ENCODE peak calls at places on chromosomes 4 and X, in nine cellular contexts. One of them, this sample, is unnamed.

GRCh38 chr4:31917334-31917733 is 1197.2 kb downstream of the PCDH7 start:
- DNase-seq in WTC11: no peak
- DNase-seq in neural progenitor cell: no peak
- DNase-seq in fibroblast of lung: no peak
- DNase-seq in neural crest cell: no peak
- DNase-seq in HepG2: no peak
- DNase-seq in fibroblast of mammary gland: no peak
- DNase-seq in lower lobe of right lung: no peak
- DNase-seq in fibroblast of pulmonary artery: no peak
- DNase-seq in this sample: no peak

GRCh38 chr4:37760840-37761239 is 65.6 kb upstream of the PGM2 start:
- DNase-seq in lower lobe of right lung: no peak
- DNase-seq in neural crest cell: no peak
- DNase-seq in neural progenitor cell: no peak
- DNase-seq in HepG2: no peak
- DNase-seq in WTC11: no peak
- DNase-seq in fibroblast of mammary gland: no peak
- DNase-seq in fibroblast of pulmonary artery: peak; percentile 33
- DNase-seq in fibroblast of lung: no peak
- DNase-seq in this sample: no peak

GRCh38 chr4:47490550-47490949 is 5.5 kb downstream of the ATP10D start:
- DNase-seq in neural progenitor cell: peak; percentile 50
- DNase-seq in fibroblast of lung: peak; percentile 35
- DNase-seq in neural crest cell: no peak
- DNase-seq in lower lobe of right lung: no peak
- DNase-seq in WTC11: no peak
- DNase-seq in fibroblast of pulmonary artery: peak; percentile 63
- DNase-seq in HepG2: peak; percentile 21
- DNase-seq in fibroblast of mammary gland: peak; percentile 59
- DNase-seq in this sample: no peak

GRCh38 chrX:102867254-102867653 is 69.8 kb upstream of the RAB40AL start:
- DNase-seq in neural progenitor cell: no peak
- DNase-seq in neural crest cell: no peak
- DNase-seq in fibroblast of lung: no peak
- DNase-seq in HepG2: no peak
- DNase-seq in fibroblast of mammary gland: no peak
- DNase-seq in lower lobe of right lung: no peak
- DNase-seq in fibroblast of pulmonary artery: no peak
- DNase-seq in WTC11: no peak
- DNase-seq in this sample: no peak

GRCh38 chr4:177446571-177446970 is 4.3 kb upstream of the AGA start:
- DNase-seq in neural progenitor cell: peak; percentile 10
- DNase-seq in fibroblast of pulmonary artery: no peak
- DNase-seq in fibroblast of lung: no peak
- DNase-seq in HepG2: no peak
- DNase-seq in WTC11: no peak
- DNase-seq in lower lobe of right lung: no peak
- DNase-seq in fibroblast of mammary gland: no peak
- DNase-seq in neural crest cell: no peak
- DNase-seq in this sample: no peak

GRCh38 chrX:140701480-140701879 is 8.1 kb upstream of the LINC00632 start:
- DNase-seq in WTC11: no peak
- DNase-seq in neural crest cell: no peak
- DNase-seq in HepG2: no peak
- DNase-seq in fibroblast of pulmonary artery: peak; percentile 62
- DNase-seq in fibroblast of mammary gland: peak; percentile 18
- DNase-seq in fibroblast of lung: peak; percentile 64
- DNase-seq in lower lobe of right lung: no peak
- DNase-seq in neural progenitor cell: no peak
- DNase-seq in this sample: no peak

GRCh38 chr4:81541546-81541945 is 69.8 kb upstream of the RASGEF1B start:
- DNase-seq in neural progenitor cell: no peak
- DNase-seq in WTC11: no peak
- DNase-seq in fibroblast of lung: no peak
- DNase-seq in neural crest cell: no peak
- DNase-seq in fibroblast of pulmonary artery: no peak
- DNase-seq in HepG2: no peak
- DNase-seq in fibroblast of mammary gland: no peak
- DNase-seq in lower lobe of right lung: no peak
- DNase-seq in this sample: no peak

GRCh38 chrX:130347336-130347735 is 7.6 kb downstream of the SLC25A14 start:
- DNase-seq in neural progenitor cell: no peak
- DNase-seq in fibroblast of mammary gland: no peak
- DNase-seq in lower lobe of right lung: no peak
- DNase-seq in WTC11: no peak
- DNase-seq in HepG2: no peak
- DNase-seq in fibroblast of lung: no peak
- DNase-seq in neural crest cell: no peak
- DNase-seq in fibroblast of pulmonary artery: no peak
- DNase-seq in this sample: no peak

GRCh38 chrX:145817666-145818521 is at the start of gene SLITRK2:
- DNase-seq in lower lobe of right lung: no peak
- DNase-seq in fibroblast of pulmonary artery: no peak
- DNase-seq in WTC11: no peak
- DNase-seq in neural progenitor cell: peak; percentile 58
- DNase-seq in fibroblast of lung: peak; percentile 69
- DNase-seq in HepG2: no peak
- DNase-seq in fibroblast of mammary gland: peak; percentile 1
- DNase-seq in neural crest cell: peak; percentile 10
- DNase-seq in this sample: peak; percentile 12

GRCh38 chr4:107034982-107035710 is 967 bp downstream of the DKK2 start:
- DNase-seq in fibroblast of pulmonary artery: no peak
- DNase-seq in fibroblast of mammary gland: peak; percentile 27
- DNase-seq in WTC11: peak; percentile 49
- DNase-seq in fibroblast of lung: peak; percentile 36
- DNase-seq in neural progenitor cell: peak; percentile 72
- DNase-seq in neural crest cell: peak; percentile 23
- DNase-seq in lower lobe of right lung: peak; percentile 44
- DNase-seq in HepG2: no peak
- DNase-seq in this sample: peak; percentile 15
- TF ChIP-seq CTCF in fibroblast of pulmonary artery: no peak
- TF ChIP-seq CTCF in fibroblast of mammary gland: no peak
- TF ChIP-seq CTCF in WTC11: no peak
- TF ChIP-seq CTCF in fibroblast of lung: no peak
- TF ChIP-seq CTCF in neural progenitor cell: no peak
- TF ChIP-seq CTCF in neural crest cell: no peak
- TF ChIP-seq CTCF in lower lobe of right lung: no peak
- TF ChIP-seq CTCF in HepG2: no peak
- TF ChIP-seq CTCF in this sample: no peak

GRCh38 chrX:5971300-5971699 is 257.4 kb downstream of the NLGN4X start:
- DNase-seq in fibroblast of pulmonary artery: no peak
- DNase-seq in neural progenitor cell: no peak
- DNase-seq in fibroblast of mammary gland: peak; percentile 43
- DNase-seq in fibroblast of lung: no peak
- DNase-seq in WTC11: no peak
- DNase-seq in neural crest cell: no peak
- DNase-seq in HepG2: no peak
- DNase-seq in lower lobe of right lung: no peak
- DNase-seq in this sample: no peak

DNA sequence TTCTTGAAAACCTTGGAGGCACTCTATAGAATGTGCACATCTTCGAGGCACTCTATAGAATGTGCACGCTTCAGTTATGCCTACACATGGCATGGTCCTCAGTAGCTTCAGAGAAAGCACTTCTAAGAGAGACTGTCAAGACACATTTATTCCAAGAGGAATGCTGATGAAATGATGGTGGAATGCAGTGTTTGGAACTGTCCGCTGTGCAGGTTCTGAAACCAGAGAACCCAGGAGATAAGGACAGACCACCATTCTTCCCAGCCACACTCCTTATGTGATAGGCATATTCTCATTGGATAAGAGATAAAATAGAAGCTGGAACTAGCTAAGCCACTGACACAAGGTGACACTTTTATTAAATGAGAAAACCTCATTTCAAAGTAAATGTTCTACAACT is 263.3 kb downstream of the NLGN4X start:
- DNase-seq in fibroblast of lung: no peak
- DNase-seq in lower lobe of right lung: no peak
- DNase-seq in fibroblast of pulmonary artery: no peak
- DNase-seq in HepG2: no peak
- DNase-seq in fibroblast of mammary gland: no peak
- DNase-seq in neural progenitor cell: no peak
- DNase-seq in neural crest cell: no peak
- DNase-seq in WTC11: no peak
- DNase-seq in this sample: no peak
- TF ChIP-seq CTCF in fibroblast of lung: no peak
- TF ChIP-seq CTCF in lower lobe of right lung: no peak
- TF ChIP-seq CTCF in fibroblast of pulmonary artery: no peak
- TF ChIP-seq CTCF in HepG2: no peak
- TF ChIP-seq CTCF in fibroblast of mammary gland: no peak
- TF ChIP-seq CTCF in neural progenitor cell: no peak
- TF ChIP-seq CTCF in neural crest cell: no peak
- TF ChIP-seq CTCF in WTC11: no peak
- TF ChIP-seq CTCF in this sample: no peak

GRCh38 chr4:15738877-15739276 is 36.0 kb downstream of the BST1 start:
- DNase-seq in fibroblast of mammary gland: no peak
- DNase-seq in fibroblast of lung: no peak
- DNase-seq in fibroblast of pulmonary artery: no peak
- DNase-seq in HepG2: no peak
- DNase-seq in lower lobe of right lung: no peak
- DNase-seq in neural progenitor cell: no peak
- DNase-seq in neural crest cell: no peak
- DNase-seq in WTC11: no peak
- DNase-seq in this sample: no peak

GRCh38 chr4:15740764-15741404 is 37.2 kb upstream of the CD38 start:
- DNase-seq in neural crest cell: no peak
- DNase-seq in HepG2: peak; percentile 77
- DNase-seq in WTC11: no peak
- DNase-seq in lower lobe of right lung: no peak
- DNase-seq in fibroblast of mammary gland: no peak
- DNase-seq in fibroblast of lung: no peak
- DNase-seq in neural progenitor cell: no peak
- DNase-seq in fibroblast of pulmonary artery: no peak
- DNase-seq in this sample: no peak

GRCh38 chr4:15735531-15735930 is 32.7 kb downstream of the BST1 start:
- DNase-seq in neural progenitor cell: no peak
- DNase-seq in WTC11: no peak
- DNase-seq in fibroblast of mammary gland: no peak
- DNase-seq in neural crest cell: no peak
- DNase-seq in lower lobe of right lung: no peak
- DNase-seq in fibroblast of pulmonary artery: no peak
- DNase-seq in fibroblast of lung: no peak
- DNase-seq in HepG2: no peak
- DNase-seq in this sample: no peak

GRCh38 chr4:15736514-15737050 is 33.7 kb downstream of the BST1 start:
- DNase-seq in fibroblast of pulmonary artery: no peak
- DNase-seq in neural crest cell: no peak
- DNase-seq in fibroblast of lung: no peak
- DNase-seq in WTC11: no peak
- DNase-seq in lower lobe of right lung: no peak
- DNase-seq in neural progenitor cell: no peak
- DNase-seq in HepG2: no peak
- DNase-seq in fibroblast of mammary gland: no peak
- DNase-seq in this sample: no peak

DNA sequence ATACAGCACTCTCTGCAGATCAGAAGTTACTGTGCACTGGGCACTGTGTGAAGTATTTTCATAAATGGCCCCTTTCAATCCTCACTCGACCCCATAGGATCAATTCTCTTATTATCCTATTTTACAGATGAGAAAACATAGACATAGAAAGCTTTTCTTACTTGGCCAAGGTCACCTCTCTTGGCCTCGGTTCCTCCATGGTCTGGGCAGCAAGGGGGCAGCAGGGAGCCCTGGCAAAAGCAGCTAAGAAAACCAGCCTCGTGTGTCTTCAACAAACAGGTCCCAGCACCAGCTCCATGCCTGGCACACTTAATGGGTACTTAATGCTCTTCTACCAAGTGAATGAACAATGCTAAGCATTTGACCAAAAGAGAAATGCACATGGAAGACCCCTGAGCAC is 34.4 kb downstream of the BST1 start:
- DNase-seq in HepG2: no peak
- DNase-seq in fibroblast of lung: no peak
- DNase-seq in fibroblast of mammary gland: no peak
- DNase-seq in neural progenitor cell: no peak
- DNase-seq in WTC11: no peak
- DNase-seq in lower lobe of right lung: no peak
- DNase-seq in fibroblast of pulmonary artery: no peak
- DNase-seq in neural crest cell: no peak
- DNase-seq in this sample: no peak
- TF ChIP-seq CTCF in HepG2: no peak
- TF ChIP-seq CTCF in fibroblast of lung: no peak
- TF ChIP-seq CTCF in fibroblast of mammary gland: no peak
- TF ChIP-seq CTCF in neural progenitor cell: no peak
- TF ChIP-seq CTCF in WTC11: no peak
- TF ChIP-seq CTCF in lower lobe of right lung: no peak
- TF ChIP-seq CTCF in fibroblast of pulmonary artery: no peak
- TF ChIP-seq CTCF in neural crest cell: no peak
- TF ChIP-seq CTCF in this sample: no peak

GRCh38 chr4:1041936-1042330 is 30.5 kb downstream of the FGFRL1 start:
- DNase-seq in WTC11: no peak
- DNase-seq in HepG2: no peak
- DNase-seq in fibroblast of lung: no peak
- DNase-seq in neural progenitor cell: no peak
- DNase-seq in fibroblast of pulmonary artery: no peak
- DNase-seq in fibroblast of mammary gland: no peak
- DNase-seq in lower lobe of right lung: peak; percentile 42
- DNase-seq in neural crest cell: no peak
- DNase-seq in this sample: no peak

GRCh38 chr4:1044469-1045192 is 33.2 kb downstream of the FGFRL1 start:
- DNase-seq in neural progenitor cell: no peak
- DNase-seq in fibroblast of pulmonary artery: no peak
- DNase-seq in HepG2: no peak
- DNase-seq in WTC11: no peak
- DNase-seq in fibroblast of mammary gland: peak; percentile 22
- DNase-seq in fibroblast of lung: no peak
- DNase-seq in neural crest cell: no peak
- DNase-seq in lower lobe of right lung: peak; percentile 37
- DNase-seq in this sample: no peak

GRCh38 chr4:1042352-1043025 is 31.1 kb downstream of the FGFRL1 start:
- DNase-seq in WTC11: no peak
- DNase-seq in HepG2: no peak
- DNase-seq in fibroblast of pulmonary artery: no peak
- DNase-seq in neural progenitor cell: no peak
- DNase-seq in neural crest cell: no peak
- DNase-seq in fibroblast of lung: no peak
- DNase-seq in fibroblast of mammary gland: no peak
- DNase-seq in lower lobe of right lung: peak; percentile 28
- DNase-seq in this sample: no peak

GRCh38 chr4:1043658-1044468 is 32.4 kb downstream of the FGFRL1 start:
- DNase-seq in neural crest cell: no peak
- DNase-seq in neural progenitor cell: peak; percentile 51
- DNase-seq in HepG2: peak; percentile 84
- DNase-seq in fibroblast of mammary gland: peak; percentile 100
- DNase-seq in fibroblast of lung: peak; percentile 99
- DNase-seq in lower lobe of right lung: peak; percentile 78
- DNase-seq in WTC11: peak; percentile 59
- DNase-seq in fibroblast of pulmonary artery: peak; percentile 99
- DNase-seq in this sample: peak; percentile 50

GRCh38 chr4:1043162-1043561 is 31.7 kb downstream of the FGFRL1 start:
- DNase-seq in fibroblast of pulmonary artery: no peak
- DNase-seq in fibroblast of lung: no peak
- DNase-seq in HepG2: no peak
- DNase-seq in WTC11: no peak
- DNase-seq in neural crest cell: no peak
- DNase-seq in neural progenitor cell: no peak
- DNase-seq in lower lobe of right lung: no peak
- DNase-seq in fibroblast of mammary gland: no peak
- DNase-seq in this sample: no peak
- TF ChIP-seq CTCF in fibroblast of pulmonary artery: no peak
- TF ChIP-seq CTCF in fibroblast of lung: no peak
- TF ChIP-seq CTCF in HepG2: no peak
- TF ChIP-seq CTCF in WTC11: no peak
- TF ChIP-seq CTCF in neural crest cell: no peak
- TF ChIP-seq CTCF in neural progenitor cell: no peak
- TF ChIP-seq CTCF in lower lobe of right lung: no peak
- TF ChIP-seq CTCF in fibroblast of mammary gland: no peak
- TF ChIP-seq CTCF in this sample: no peak

This sample was measured in progenitor cell of endocrine pancreas.